ENCODE peak calls at places on chromosomes 13 and 19, in five cellular contexts. U is NCI-H1048; R is H7; M is activated T-cell treated with anti-CD3 and anti-CD28 coated beads, Interleukin-2, amount 50 U/mL, for 4 hours; B is lower leg skin. H is an unnamed sample.

GRCh38 chr13:101681834-101682233 is 229.4 kb downstream of the ITGBL1 start:
- DNase-seq in U (no peak), R (no peak), M (no peak), B (no peak), H (no peak)

GRCh38 chr19:40962460-40962961 is 28.6 kb upstream of the CYP2B6 start:
- DNase-seq in U (no peak), R (no peak), M (no peak), B (no peak), H (no peak)

GRCh38 chr19:13492128-13492527 is 14.2 kb downstream of the CACNA1A start:
- DNase-seq in U (no peak), R (peak; percentile 33), M (no peak), B (no peak), H (no peak)

GRCh38 chr19:18349524-18350128 is 9.2 kb downstream of the PGPEP1 start:
- DNase-seq in U (no peak), R (peak; percentile 89), M (no peak), B (no peak), H (peak; percentile 68)

GRCh38 chr19:45123440-45123850 is 30.5 kb downstream of the PPP1R37 start:
- DNase-seq in U (peak; percentile 52), R (no peak), M (no peak), B (peak; percentile 31), H (no peak)

GRCh38 chr13:28611654-28612131 is 47.2 kb upstream of the POMP start:
- DNase-seq in U (no peak), R (no peak), M (no peak), B (no peak), H (no peak)

GRCh38 chr13:59409211-59409610 is 754.5 kb downstream of the DIAPH3 start:
- DNase-seq in U (no peak), R (no peak), M (no peak), B (no peak), H (no peak)

GRCh38 chr13:67048084-67048792 is 181.9 kb downstream of the PCDH9 start:
- DNase-seq in U (no peak), R (no peak), M (no peak), B (no peak), H (no peak)

H was measured in lung.